ENCODE peak calls at places on chromosomes 16 and 17, in ten cellular contexts. One of them, this sample, is unnamed.

GRCh38 chr16:23453338-23454052 is 506 bp upstream of the COG7 start:
- DNase-seq in choroid plexus epithelial cell: no peak
- DNase-seq in BE2C: no peak
- DNase-seq in IMR-90: no peak
- DNase-seq in astrocyte: no peak
- DNase-seq in upper lobe of left lung: peak
- DNase-seq in skeletal muscle cell: no peak
- DNase-seq in WERI-Rb-1: no peak
- DNase-seq in pancreas: no peak
- DNase-seq in right lobe of liver: no peak
- DNase-seq in this sample: no peak

GRCh38 chr17:10144456-10144855 is 54.0 kb downstream of the GAS7 start:
- DNase-seq in astrocyte: no peak
- DNase-seq in WERI-Rb-1: no peak
- DNase-seq in skeletal muscle cell: no peak
- DNase-seq in choroid plexus epithelial cell: peak
- DNase-seq in upper lobe of left lung: no peak
- DNase-seq in BE2C: no peak
- DNase-seq in pancreas: no peak
- DNase-seq in IMR-90: no peak
- DNase-seq in right lobe of liver: no peak
- DNase-seq in this sample: no peak

GRCh38 chr17:79064026-79064425 is 10.6 kb upstream of the ENGASE start:
- DNase-seq in choroid plexus epithelial cell: no peak
- DNase-seq in astrocyte: no peak
- DNase-seq in WERI-Rb-1: peak
- DNase-seq in right lobe of liver: no peak
- DNase-seq in BE2C: no peak
- DNase-seq in IMR-90: no peak
- DNase-seq in skeletal muscle cell: no peak
- DNase-seq in pancreas: no peak
- DNase-seq in upper lobe of left lung: no peak
- DNase-seq in this sample: no peak

GRCh38 chr16:11175106-11175795 is 80.8 kb downstream of the SOCS1 start:
- DNase-seq in skeletal muscle cell: no peak
- DNase-seq in choroid plexus epithelial cell: no peak
- DNase-seq in right lobe of liver: no peak
- DNase-seq in pancreas: no peak
- DNase-seq in astrocyte: no peak
- DNase-seq in IMR-90: no peak
- DNase-seq in BE2C: no peak
- DNase-seq in WERI-Rb-1: no peak
- DNase-seq in upper lobe of left lung: no peak
- DNase-seq in this sample: no peak

GRCh38 chr17:50508573-50509460 is 578 bp downstream of the MYCBPAP start:
- DNase-seq in IMR-90: no peak
- DNase-seq in pancreas: no peak
- DNase-seq in skeletal muscle cell: no peak
- DNase-seq in choroid plexus epithelial cell: no peak
- DNase-seq in astrocyte: no peak
- DNase-seq in BE2C: no peak
- DNase-seq in upper lobe of left lung: no peak
- DNase-seq in right lobe of liver: no peak
- DNase-seq in WERI-Rb-1: no peak
- DNase-seq in this sample: no peak

GRCh38 chr16:89396156-89396555 is 94.2 kb downstream of the ANKRD11 start:
- DNase-seq in choroid plexus epithelial cell: no peak
- DNase-seq in astrocyte: no peak
- DNase-seq in right lobe of liver: no peak
- DNase-seq in pancreas: no peak
- DNase-seq in skeletal muscle cell: no peak
- DNase-seq in WERI-Rb-1: no peak
- DNase-seq in upper lobe of left lung: no peak
- DNase-seq in IMR-90: no peak
- DNase-seq in BE2C: no peak
- DNase-seq in this sample: no peak

GRCh38 chr16:30068750-30069574 is 3.4 kb downstream of the ALDOA start:
- DNase-seq in pancreas: peak
- DNase-seq in WERI-Rb-1: no peak
- DNase-seq in BE2C: peak
- DNase-seq in choroid plexus epithelial cell: peak
- DNase-seq in upper lobe of left lung: no peak
- DNase-seq in astrocyte: no peak
- DNase-seq in right lobe of liver: peak
- DNase-seq in skeletal muscle cell: no peak
- DNase-seq in IMR-90: no peak
- DNase-seq in this sample: no peak

GRCh38 chr16:1407749-1408148 is 6.8 kb downstream of the UNKL start:
- DNase-seq in upper lobe of left lung: no peak
- DNase-seq in astrocyte: peak
- DNase-seq in right lobe of liver: no peak
- DNase-seq in BE2C: no peak
- DNase-seq in pancreas: no peak
- DNase-seq in choroid plexus epithelial cell: peak
- DNase-seq in IMR-90: peak
- DNase-seq in WERI-Rb-1: peak
- DNase-seq in skeletal muscle cell: no peak
- DNase-seq in this sample: no peak

GRCh38 chr16:46920402-46921068 is 36.4 kb downstream of the GPT2 start:
- DNase-seq in pancreas: no peak
- DNase-seq in right lobe of liver: no peak
- DNase-seq in choroid plexus epithelial cell: no peak
- DNase-seq in skeletal muscle cell: no peak
- DNase-seq in IMR-90: no peak
- DNase-seq in WERI-Rb-1: no peak
- DNase-seq in astrocyte: no peak
- DNase-seq in upper lobe of left lung: no peak
- DNase-seq in BE2C: no peak
- DNase-seq in this sample: no peak

GRCh38 chr17:8904686-8905085 is 37.2 kb upstream of the PIK3R6 start:
- DNase-seq in choroid plexus epithelial cell: no peak
- DNase-seq in skeletal muscle cell: no peak
- DNase-seq in WERI-Rb-1: no peak
- DNase-seq in IMR-90: no peak
- DNase-seq in upper lobe of left lung: no peak
- DNase-seq in pancreas: no peak
- DNase-seq in BE2C: no peak
- DNase-seq in right lobe of liver: no peak
- DNase-seq in astrocyte: no peak
- DNase-seq in this sample: no peak

GRCh38 chr17:48545022-48545376 is at the start of gene HOXB2:
- DNase-seq in pancreas: no peak
- DNase-seq in upper lobe of left lung: no peak
- DNase-seq in IMR-90: peak
- DNase-seq in WERI-Rb-1: no peak
- DNase-seq in skeletal muscle cell: no peak
- DNase-seq in BE2C: no peak
- DNase-seq in astrocyte: no peak
- DNase-seq in right lobe of liver: no peak
- DNase-seq in choroid plexus epithelial cell: no peak
- DNase-seq in this sample: no peak

GRCh38 chr16:27520982-27521673 is 28.6 kb downstream of the GTF3C1 start:
- DNase-seq in IMR-90: peak
- DNase-seq in right lobe of liver: peak
- DNase-seq in astrocyte: peak
- DNase-seq in BE2C: no peak
- DNase-seq in pancreas: no peak
- DNase-seq in upper lobe of left lung: no peak
- DNase-seq in WERI-Rb-1: peak
- DNase-seq in skeletal muscle cell: peak
- DNase-seq in choroid plexus epithelial cell: peak
- DNase-seq in this sample: no peak

GRCh38 chr16:9395958-9396359 is 304.5 kb downstream of the HAPSTR1 start:
- DNase-seq in choroid plexus epithelial cell: no peak
- DNase-seq in right lobe of liver: no peak
- DNase-seq in upper lobe of left lung: no peak
- DNase-seq in WERI-Rb-1: no peak
- DNase-seq in astrocyte: no peak
- DNase-seq in IMR-90: no peak
- DNase-seq in skeletal muscle cell: no peak
- DNase-seq in pancreas: peak
- DNase-seq in BE2C: no peak
- DNase-seq in this sample: no peak

GRCh38 chr17:40980594-40980993 is 3.5 kb downstream of the KRT40 start:
- DNase-seq in upper lobe of left lung: peak
- DNase-seq in BE2C: no peak
- DNase-seq in choroid plexus epithelial cell: peak
- DNase-seq in right lobe of liver: no peak
- DNase-seq in pancreas: no peak
- DNase-seq in skeletal muscle cell: peak
- DNase-seq in astrocyte: peak
- DNase-seq in IMR-90: peak
- DNase-seq in WERI-Rb-1: peak
- DNase-seq in this sample: peak

GRCh38 chr16:58317608-58318152 is 22.9 kb upstream of the PRSS54 start:
- DNase-seq in IMR-90: no peak
- DNase-seq in right lobe of liver: no peak
- DNase-seq in pancreas: no peak
- DNase-seq in astrocyte: no peak
- DNase-seq in BE2C: no peak
- DNase-seq in upper lobe of left lung: no peak
- DNase-seq in WERI-Rb-1: no peak
- DNase-seq in choroid plexus epithelial cell: no peak
- DNase-seq in skeletal muscle cell: no peak
- DNase-seq in this sample: no peak

GRCh38 chr17:81665205-81666091 is 957 bp downstream of the OXLD1 start:
- DNase-seq in choroid plexus epithelial cell: peak
- DNase-seq in right lobe of liver: no peak
- DNase-seq in IMR-90: peak
- DNase-seq in skeletal muscle cell: no peak
- DNase-seq in WERI-Rb-1: peak
- DNase-seq in BE2C: no peak
- DNase-seq in upper lobe of left lung: peak
- DNase-seq in astrocyte: no peak
- DNase-seq in pancreas: no peak
- DNase-seq in this sample: peak

GRCh38 chr17:31565652-31566051 is 174.2 kb downstream of the RAB11FIP4 start:
- DNase-seq in skeletal muscle cell: no peak
- DNase-seq in pancreas: no peak
- DNase-seq in IMR-90: no peak
- DNase-seq in BE2C: no peak
- DNase-seq in right lobe of liver: no peak
- DNase-seq in WERI-Rb-1: no peak
- DNase-seq in choroid plexus epithelial cell: no peak
- DNase-seq in astrocyte: no peak
- DNase-seq in upper lobe of left lung: no peak
- DNase-seq in this sample: no peak
- H3K4me3 ChIP-seq in skeletal muscle cell: no peak
- H3K4me3 ChIP-seq in pancreas: no peak
- H3K4me3 ChIP-seq in IMR-90: no peak
- H3K4me3 ChIP-seq in BE2C: no peak
- H3K4me3 ChIP-seq in right lobe of liver: no peak
- H3K4me3 ChIP-seq in WERI-Rb-1: no peak
- H3K4me3 ChIP-seq in choroid plexus epithelial cell: no peak
- H3K4me3 ChIP-seq in astrocyte: peak
- H3K4me3 ChIP-seq in upper lobe of left lung: no peak
- H3K4me3 ChIP-seq in this sample: no peak

GRCh38 chr17:59416184-59416583 is 84.7 kb downstream of the YPEL2 start:
- DNase-seq in right lobe of liver: no peak
- DNase-seq in IMR-90: no peak
- DNase-seq in upper lobe of left lung: no peak
- DNase-seq in choroid plexus epithelial cell: no peak
- DNase-seq in BE2C: no peak
- DNase-seq in pancreas: no peak
- DNase-seq in skeletal muscle cell: no peak
- DNase-seq in astrocyte: no peak
- DNase-seq in WERI-Rb-1: no peak
- DNase-seq in this sample: no peak
- H3K4me3 ChIP-seq in right lobe of liver: no peak
- H3K4me3 ChIP-seq in IMR-90: no peak
- H3K4me3 ChIP-seq in upper lobe of left lung: no peak
- H3K4me3 ChIP-seq in choroid plexus epithelial cell: no peak
- H3K4me3 ChIP-seq in BE2C: no peak
- H3K4me3 ChIP-seq in pancreas: no peak
- H3K4me3 ChIP-seq in skeletal muscle cell: no peak
- H3K4me3 ChIP-seq in astrocyte: no peak
- H3K4me3 ChIP-seq in WERI-Rb-1: no peak
- H3K4me3 ChIP-seq in this sample: no peak

DNA sequence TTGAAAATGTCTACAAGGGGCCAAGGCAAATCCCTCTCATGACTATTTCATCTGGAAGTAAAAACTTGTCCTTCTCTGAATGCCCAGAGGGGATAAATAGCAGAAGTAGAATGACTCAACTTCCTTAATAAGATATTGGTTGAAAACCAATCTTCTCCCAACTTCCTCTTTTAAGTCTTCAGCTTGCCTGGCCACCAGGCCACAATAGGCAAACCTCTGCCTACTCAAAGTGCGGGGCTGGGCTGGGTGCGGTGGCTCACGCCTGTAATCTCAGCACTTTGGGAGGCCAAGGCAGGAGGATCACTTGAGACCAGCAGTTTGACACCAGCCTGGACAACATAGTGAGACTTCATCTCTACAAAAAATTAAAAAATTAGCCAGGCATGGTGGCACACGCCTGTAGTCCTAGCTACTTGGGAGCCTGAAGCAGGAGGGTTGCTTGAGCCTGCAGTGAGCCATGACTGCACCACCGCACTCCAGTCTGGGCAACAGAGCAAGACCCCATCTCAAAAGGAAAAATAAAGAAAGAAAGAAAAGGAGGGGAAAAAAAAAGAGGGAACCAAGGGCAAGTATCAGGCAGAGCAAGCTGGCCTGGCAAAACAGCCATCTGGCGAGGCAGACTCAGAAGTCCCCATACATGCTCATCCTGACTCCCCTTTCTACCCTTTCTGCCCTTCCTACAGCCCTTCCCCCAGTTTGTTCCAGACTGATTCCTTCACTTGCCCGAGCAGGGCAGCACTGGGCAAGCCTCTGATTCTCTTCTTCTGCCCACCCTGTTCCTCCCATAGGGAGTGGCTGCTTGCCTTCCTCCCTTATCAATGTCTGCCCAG is 20.6 kb downstream of the MAP3K14 start:
- DNase-seq in upper lobe of left lung: peak
- DNase-seq in choroid plexus epithelial cell: no peak
- DNase-seq in BE2C: no peak
- DNase-seq in right lobe of liver: no peak
- DNase-seq in IMR-90: peak
- DNase-seq in WERI-Rb-1: no peak
- DNase-seq in astrocyte: peak
- DNase-seq in pancreas: no peak
- DNase-seq in skeletal muscle cell: no peak
- DNase-seq in this sample: no peak
- H3K4me3 ChIP-seq in upper lobe of left lung: no peak
- H3K4me3 ChIP-seq in choroid plexus epithelial cell: no peak
- H3K4me3 ChIP-seq in BE2C: no peak
- H3K4me3 ChIP-seq in right lobe of liver: no peak
- H3K4me3 ChIP-seq in IMR-90: no peak
- H3K4me3 ChIP-seq in WERI-Rb-1: no peak
- H3K4me3 ChIP-seq in astrocyte: no peak
- H3K4me3 ChIP-seq in pancreas: no peak
- H3K4me3 ChIP-seq in skeletal muscle cell: no peak
- H3K4me3 ChIP-seq in this sample: no peak

DNA sequence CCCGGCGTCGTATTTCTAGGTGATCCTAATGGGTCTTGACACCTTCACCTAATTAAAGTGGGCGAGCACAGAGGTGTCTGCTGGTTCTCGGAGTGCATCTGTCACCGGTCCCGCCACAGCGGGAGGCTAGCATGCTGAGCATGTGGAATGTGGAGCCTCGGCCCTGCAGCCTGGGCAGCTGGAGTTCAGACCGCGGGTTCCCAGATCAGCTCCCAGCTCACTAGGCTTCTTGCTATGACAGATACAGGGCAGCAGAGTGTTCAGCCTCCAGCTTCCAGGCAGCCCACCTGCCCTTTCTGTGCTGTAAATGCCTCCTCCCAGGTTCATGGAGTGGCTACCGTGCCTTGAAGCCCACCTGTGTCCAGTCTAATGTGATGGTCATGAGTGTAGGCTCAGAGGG is 166.7 kb downstream of the CPPED1 start:
- DNase-seq in IMR-90: no peak
- DNase-seq in skeletal muscle cell: no peak
- DNase-seq in right lobe of liver: peak
- DNase-seq in astrocyte: no peak
- DNase-seq in WERI-Rb-1: peak
- DNase-seq in choroid plexus epithelial cell: peak
- DNase-seq in pancreas: no peak
- DNase-seq in BE2C: no peak
- DNase-seq in upper lobe of left lung: no peak
- DNase-seq in this sample: no peak
- H3K4me3 ChIP-seq in IMR-90: no peak
- H3K4me3 ChIP-seq in skeletal muscle cell: no peak
- H3K4me3 ChIP-seq in right lobe of liver: no peak
- H3K4me3 ChIP-seq in astrocyte: no peak
- H3K4me3 ChIP-seq in WERI-Rb-1: no peak
- H3K4me3 ChIP-seq in choroid plexus epithelial cell: no peak
- H3K4me3 ChIP-seq in pancreas: no peak
- H3K4me3 ChIP-seq in BE2C: no peak
- H3K4me3 ChIP-seq in upper lobe of left lung: no peak
- H3K4me3 ChIP-seq in this sample: no peak